ENCODE peak calls at places on chromosomes 2 and 18, in nine cellular contexts. One of them, this sample, is unnamed.

GRCh38 chr2:237597680-237598145 is 7.2 kb upstream of the RAB17 start:
- DNase-seq in OCI-LY7: no peak
- DNase-seq in PC-9: no peak
- DNase-seq in gastrocnemius medialis: no peak
- DNase-seq in endothelial cell: no peak
- DNase-seq in adrenal gland: no peak
- DNase-seq in lower lobe of right lung: no peak
- DNase-seq in ascending aorta: no peak
- DNase-seq in Calu3: no peak
- DNase-seq in this sample: no peak

GRCh38 chr2:172734711-172735645 is 667 bp upstream of the RAPGEF4 start:
- DNase-seq in OCI-LY7: no peak
- DNase-seq in PC-9: no peak
- DNase-seq in gastrocnemius medialis: no peak
- DNase-seq in endothelial cell: no peak
- DNase-seq in adrenal gland: no peak
- DNase-seq in lower lobe of right lung: no peak
- DNase-seq in ascending aorta: no peak
- DNase-seq in Calu3: no peak
- DNase-seq in this sample: no peak

GRCh38 chr18:39788395-39788794 is 2166.6 kb upstream of the PIK3C3 start:
- DNase-seq in OCI-LY7: no peak
- DNase-seq in PC-9: no peak
- DNase-seq in gastrocnemius medialis: no peak
- DNase-seq in endothelial cell: no peak
- DNase-seq in adrenal gland: no peak
- DNase-seq in lower lobe of right lung: no peak
- DNase-seq in ascending aorta: no peak
- DNase-seq in Calu3: no peak
- DNase-seq in this sample: no peak

GRCh38 chr2:86337235-86338099 is at the start of gene REEP1:
- DNase-seq in OCI-LY7: no peak
- DNase-seq in PC-9: peak
- DNase-seq in gastrocnemius medialis: peak
- DNase-seq in endothelial cell: peak
- DNase-seq in adrenal gland: peak
- DNase-seq in lower lobe of right lung: no peak
- DNase-seq in ascending aorta: no peak
- DNase-seq in Calu3: peak
- DNase-seq in this sample: no peak

GRCh38 chr2:28544915-28545589 is 49.2 kb downstream of the PLB1 start:
- DNase-seq in OCI-LY7: no peak
- DNase-seq in PC-9: peak
- DNase-seq in gastrocnemius medialis: no peak
- DNase-seq in endothelial cell: no peak
- DNase-seq in adrenal gland: peak
- DNase-seq in lower lobe of right lung: no peak
- DNase-seq in ascending aorta: no peak
- DNase-seq in Calu3: peak
- DNase-seq in this sample: peak

GRCh38 chr2:238240761-238241711 is 1.2 kb upstream of the HES6 start:
- DNase-seq in OCI-LY7: peak
- DNase-seq in PC-9: peak
- DNase-seq in gastrocnemius medialis: peak
- DNase-seq in endothelial cell: peak
- DNase-seq in adrenal gland: peak
- DNase-seq in lower lobe of right lung: peak
- DNase-seq in ascending aorta: no peak
- DNase-seq in Calu3: peak
- DNase-seq in this sample: peak

GRCh38 chr2:160792837-160793236 is 299.2 kb upstream of the RBMS1 start:
- DNase-seq in OCI-LY7: no peak
- DNase-seq in PC-9: no peak
- DNase-seq in gastrocnemius medialis: no peak
- DNase-seq in endothelial cell: no peak
- DNase-seq in adrenal gland: no peak
- DNase-seq in lower lobe of right lung: no peak
- DNase-seq in ascending aorta: no peak
- DNase-seq in Calu3: no peak
- DNase-seq in this sample: no peak

GRCh38 chr2:69601179-69601612 is 42.3 kb downstream of the AAK1 start:
- DNase-seq in OCI-LY7: no peak
- DNase-seq in PC-9: peak
- DNase-seq in gastrocnemius medialis: no peak
- DNase-seq in endothelial cell: no peak
- DNase-seq in adrenal gland: peak
- DNase-seq in lower lobe of right lung: no peak
- DNase-seq in ascending aorta: no peak
- DNase-seq in Calu3: no peak
- DNase-seq in this sample: no peak

GRCh38 chr2:133711806-133712205 is 143.5 kb upstream of the NCKAP5 start:
- DNase-seq in OCI-LY7: no peak
- DNase-seq in PC-9: no peak
- DNase-seq in gastrocnemius medialis: no peak
- DNase-seq in endothelial cell: no peak
- DNase-seq in adrenal gland: no peak
- DNase-seq in lower lobe of right lung: no peak
- DNase-seq in ascending aorta: no peak
- DNase-seq in Calu3: no peak
- DNase-seq in this sample: no peak

GRCh38 chr2:151007365-151007764 is 254.3 kb downstream of the RBM43 start:
- DNase-seq in OCI-LY7: no peak
- DNase-seq in PC-9: no peak
- DNase-seq in gastrocnemius medialis: no peak
- DNase-seq in endothelial cell: no peak
- DNase-seq in adrenal gland: no peak
- DNase-seq in lower lobe of right lung: no peak
- DNase-seq in ascending aorta: no peak
- DNase-seq in Calu3: no peak
- DNase-seq in this sample: no peak

GRCh38 chr18:48455555-48456478 is 46.6 kb upstream of the ZBTB7C start:
- DNase-seq in OCI-LY7: no peak
- DNase-seq in PC-9: peak
- DNase-seq in gastrocnemius medialis: no peak
- DNase-seq in endothelial cell: no peak
- DNase-seq in adrenal gland: no peak
- DNase-seq in lower lobe of right lung: no peak
- DNase-seq in ascending aorta: no peak
- DNase-seq in Calu3: peak
- DNase-seq in this sample: no peak

GRCh38 chr2:233422050-233422639 is 67.9 kb downstream of the DGKD start:
- DNase-seq in OCI-LY7: peak
- DNase-seq in PC-9: peak
- DNase-seq in gastrocnemius medialis: peak
- DNase-seq in endothelial cell: no peak
- DNase-seq in adrenal gland: no peak
- DNase-seq in lower lobe of right lung: peak
- DNase-seq in ascending aorta: no peak
- DNase-seq in Calu3: peak
- DNase-seq in this sample: peak

GRCh38 chr2:143254108-143254507 is 124.9 kb downstream of the ARHGAP15 start:
- DNase-seq in OCI-LY7: no peak
- DNase-seq in PC-9: no peak
- DNase-seq in gastrocnemius medialis: no peak
- DNase-seq in endothelial cell: no peak
- DNase-seq in adrenal gland: no peak
- DNase-seq in lower lobe of right lung: no peak
- DNase-seq in ascending aorta: no peak
- DNase-seq in Calu3: no peak
- DNase-seq in this sample: no peak

GRCh38 chr2:241860184-241861078 is 1.7 kb upstream of the PDCD1 start:
- DNase-seq in OCI-LY7: no peak
- DNase-seq in PC-9: no peak
- DNase-seq in gastrocnemius medialis: no peak
- DNase-seq in endothelial cell: no peak
- DNase-seq in adrenal gland: peak
- DNase-seq in lower lobe of right lung: peak
- DNase-seq in ascending aorta: no peak
- DNase-seq in Calu3: no peak
- DNase-seq in this sample: peak

GRCh38 chr2:208359632-208359986 is 47.0 kb upstream of the PTH2R start:
- DNase-seq in OCI-LY7: no peak
- DNase-seq in PC-9: no peak
- DNase-seq in gastrocnemius medialis: no peak
- DNase-seq in endothelial cell: no peak
- DNase-seq in adrenal gland: no peak
- DNase-seq in lower lobe of right lung: no peak
- DNase-seq in ascending aorta: no peak
- DNase-seq in Calu3: no peak
- DNase-seq in this sample: peak

DNA sequence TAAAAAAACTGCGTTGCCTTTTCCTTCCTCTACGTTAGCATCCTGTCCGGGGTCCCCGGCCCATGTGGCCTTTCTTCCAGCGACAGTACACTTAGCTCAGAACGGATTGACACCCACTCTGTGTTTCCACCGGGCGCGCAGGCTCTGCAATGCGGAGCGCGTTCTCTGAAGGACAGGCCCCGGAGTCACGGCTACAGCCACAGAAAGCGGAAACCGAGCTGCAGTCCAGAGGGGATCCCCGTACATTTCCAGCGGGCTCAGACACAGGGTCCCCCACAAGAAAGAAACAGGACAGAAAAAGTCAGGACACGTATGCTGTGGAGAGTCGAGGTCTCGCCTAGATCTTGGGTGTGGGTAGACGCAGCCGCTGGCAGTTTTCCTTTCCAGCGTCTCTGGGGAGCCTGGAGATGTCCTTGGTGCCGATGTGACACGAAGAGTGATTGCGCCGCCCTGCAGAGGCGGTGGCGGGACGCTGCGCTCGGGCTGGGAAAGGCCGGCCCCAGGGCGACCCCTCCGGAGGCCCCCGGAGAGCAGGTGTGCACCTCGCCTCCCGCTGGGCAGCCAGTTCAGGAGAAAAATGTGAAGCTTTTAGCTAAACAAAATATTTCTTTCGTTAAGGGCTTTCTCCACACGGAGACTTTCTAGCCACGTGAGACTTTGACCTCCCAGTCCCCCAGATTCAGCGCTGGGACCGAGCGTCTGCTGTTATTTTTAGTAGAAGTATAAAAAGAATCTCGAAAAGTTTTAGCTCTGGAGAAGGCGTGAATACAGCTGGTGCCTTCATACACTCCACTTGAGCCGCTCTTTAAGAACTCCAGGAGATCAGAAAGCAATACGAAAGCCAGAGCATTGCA is 1.3 kb upstream of the ACKR3 start:
- DNase-seq in OCI-LY7: no peak
- DNase-seq in PC-9: peak
- DNase-seq in gastrocnemius medialis: no peak
- DNase-seq in endothelial cell: peak
- DNase-seq in adrenal gland: peak
- DNase-seq in lower lobe of right lung: peak
- DNase-seq in ascending aorta: no peak
- DNase-seq in Calu3: peak
- DNase-seq in this sample: peak
- TF ChIP-seq CTCF in OCI-LY7: peak
- TF ChIP-seq CTCF in PC-9: no peak
- TF ChIP-seq CTCF in gastrocnemius medialis: no peak
- TF ChIP-seq CTCF in endothelial cell: no peak
- TF ChIP-seq CTCF in adrenal gland: no peak
- TF ChIP-seq CTCF in lower lobe of right lung: peak
- TF ChIP-seq CTCF in ascending aorta: no peak
- TF ChIP-seq CTCF in Calu3: no peak
- TF ChIP-seq CTCF in this sample: no peak

DNA sequence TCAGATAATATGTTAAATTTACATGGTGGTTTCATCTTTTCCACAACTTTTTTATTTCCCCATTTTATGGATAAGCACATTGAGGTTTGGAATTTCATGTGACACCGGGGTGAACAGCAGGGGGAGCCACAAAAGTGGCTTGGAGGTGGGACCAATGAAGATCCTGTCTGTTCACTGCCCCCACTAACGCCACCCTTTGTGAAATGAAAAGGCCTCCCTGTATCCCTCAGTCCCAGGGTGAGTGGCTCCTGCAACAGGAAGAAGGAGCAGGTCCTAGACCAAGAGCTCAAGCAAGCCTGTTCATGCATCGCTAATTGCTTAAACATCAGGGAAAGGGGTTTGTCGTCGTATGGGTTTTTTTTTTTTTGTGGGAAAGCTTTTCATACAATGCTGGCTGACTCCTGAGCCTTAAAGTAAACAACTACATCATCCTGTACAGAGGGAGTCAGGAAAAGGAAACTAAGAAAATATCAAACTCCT is 267.8 kb upstream of the EPAS1 start:
- DNase-seq in OCI-LY7: no peak
- DNase-seq in PC-9: peak
- DNase-seq in gastrocnemius medialis: no peak
- DNase-seq in endothelial cell: peak
- DNase-seq in adrenal gland: no peak
- DNase-seq in lower lobe of right lung: no peak
- DNase-seq in ascending aorta: no peak
- DNase-seq in Calu3: no peak
- DNase-seq in this sample: no peak
- TF ChIP-seq CTCF in OCI-LY7: peak
- TF ChIP-seq CTCF in PC-9: peak
- TF ChIP-seq CTCF in gastrocnemius medialis: peak
- TF ChIP-seq CTCF in endothelial cell: peak
- TF ChIP-seq CTCF in adrenal gland: no peak
- TF ChIP-seq CTCF in lower lobe of right lung: peak
- TF ChIP-seq CTCF in ascending aorta: peak
- TF ChIP-seq CTCF in Calu3: no peak
- TF ChIP-seq CTCF in this sample: no peak

DNA sequence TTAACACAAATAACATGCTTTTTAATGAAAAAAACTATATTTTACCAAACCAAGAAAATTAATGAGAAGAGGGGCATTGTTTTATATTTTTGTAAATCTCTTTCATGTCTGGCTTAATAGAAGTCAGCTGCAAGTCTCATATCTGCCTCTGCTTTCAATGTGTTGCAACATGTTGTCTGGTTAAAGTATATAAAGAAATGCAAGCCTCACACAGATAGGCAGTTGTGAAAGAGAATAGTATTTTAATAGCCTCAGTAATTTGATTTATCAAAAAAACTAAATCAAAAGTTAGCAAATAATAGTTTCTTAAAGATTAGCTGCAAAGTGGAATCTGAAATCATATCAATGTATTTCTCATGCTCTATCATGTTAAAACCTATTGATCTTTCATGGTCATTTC is 52.9 kb upstream of the NCOA1 start:
- DNase-seq in OCI-LY7: no peak
- DNase-seq in PC-9: no peak
- DNase-seq in gastrocnemius medialis: no peak
- DNase-seq in endothelial cell: no peak
- DNase-seq in adrenal gland: no peak
- DNase-seq in lower lobe of right lung: no peak
- DNase-seq in ascending aorta: no peak
- DNase-seq in Calu3: no peak
- DNase-seq in this sample: no peak
- TF ChIP-seq CTCF in OCI-LY7: no peak
- TF ChIP-seq CTCF in PC-9: no peak
- TF ChIP-seq CTCF in gastrocnemius medialis: no peak
- TF ChIP-seq CTCF in endothelial cell: no peak
- TF ChIP-seq CTCF in adrenal gland: no peak
- TF ChIP-seq CTCF in lower lobe of right lung: no peak
- TF ChIP-seq CTCF in ascending aorta: no peak
- TF ChIP-seq CTCF in Calu3: no peak
- TF ChIP-seq CTCF in this sample: no peak

DNA sequence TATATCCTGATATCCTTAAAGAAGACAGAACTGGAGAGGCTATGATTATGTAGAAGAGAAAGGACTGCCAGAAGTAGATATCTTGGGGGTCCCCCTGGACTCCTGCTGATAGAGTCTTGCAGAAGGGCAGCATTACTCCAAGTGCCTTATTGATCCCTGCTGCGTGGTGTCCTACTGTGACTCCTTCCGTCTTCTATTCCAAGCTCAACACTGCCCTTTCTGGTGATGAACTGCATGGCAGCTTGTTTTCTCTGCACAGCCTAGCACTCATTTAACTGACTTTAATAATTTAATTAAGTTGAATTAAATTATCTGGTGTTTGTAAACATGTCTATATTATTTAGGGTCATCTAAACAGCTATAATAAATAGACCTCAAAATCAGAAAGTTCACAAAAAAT is 194.1 kb upstream of the DSEL start:
- DNase-seq in OCI-LY7: no peak
- DNase-seq in PC-9: no peak
- DNase-seq in gastrocnemius medialis: no peak
- DNase-seq in endothelial cell: peak
- DNase-seq in adrenal gland: no peak
- DNase-seq in lower lobe of right lung: no peak
- DNase-seq in ascending aorta: no peak
- DNase-seq in Calu3: peak
- DNase-seq in this sample: no peak
- TF ChIP-seq CTCF in OCI-LY7: peak
- TF ChIP-seq CTCF in PC-9: peak
- TF ChIP-seq CTCF in gastrocnemius medialis: no peak
- TF ChIP-seq CTCF in endothelial cell: peak
- TF ChIP-seq CTCF in adrenal gland: no peak
- TF ChIP-seq CTCF in lower lobe of right lung: no peak
- TF ChIP-seq CTCF in ascending aorta: no peak
- TF ChIP-seq CTCF in Calu3: peak
- TF ChIP-seq CTCF in this sample: no peak